ENCODE peak calls at places on chromosomes 11 and 22, in four cellular contexts. Y, Q, W and R are unnamed samples.
A peak's percentile ranks its signal among the peaks of the same experiment; 100 is the strongest.

GRCh38 chr22:17412232-17412631 is 43.0 kb downstream of the CECR2 start:
- DNase-seq in Y (no peak), Q (peak; percentile 16), W (no peak), R (no peak)

GRCh38 chr11:65611028-65611757 is 2.8 kb downstream of the MAP3K11 start:
- DNase-seq in Y (no peak), Q (no peak), W (no peak), R (peak; percentile 90)

GRCh38 chr11:77267910-77268309 is 33.6 kb downstream of the GDPD4 start:
- DNase-seq in W (no peak), Q (no peak), Y (no peak), R (no peak)

GRCh38 chr11:65849771-65850216 is 8.2 kb downstream of the CFL1 start:
- DNase-seq in Y (peak; percentile 51), W (no peak), Q (no peak), R (no peak)

GRCh38 chr11:74162688-74163467 is 7.9 kb downstream of the C2CD3 start:
- DNase-seq in Q (no peak), W (no peak), Y (no peak), R (no peak)

GRCh38 chr22:46262449-46263207 is 515 bp downstream of the PKDREJ start:
- DNase-seq in W (no peak), Q (no peak), Y (no peak), R (peak; percentile 53)

GRCh38 chr11:119048644-119049043 is 8.4 kb downstream of the HYOU1 start:
- DNase-seq in Q (no peak), W (no peak), Y (no peak), R (no peak)

GRCh38 chr22:19109198-19110063 is 12.8 kb downstream of the DGCR2 start:
- DNase-seq in W (no peak), Y (no peak), Q (no peak), R (peak; percentile 28)

GRCh38 chr11:44617671-44618461 is 52.4 kb downstream of the CD82 start:
- DNase-seq in Y (peak; percentile 48), W (no peak), Q (no peak), R (no peak)

GRCh38 chr11:122199661-122200060 is 83.6 kb upstream of the BLID start:
- DNase-seq in Y (no peak), W (no peak), Q (no peak), R (peak; percentile 86)

GRCh38 chr11:61854966-61855714 is 27.0 kb downstream of the FADS2 start:
- DNase-seq in Q (no peak), W (no peak), Y (peak; percentile 46), R (no peak)

GRCh38 chr11:112157274-112157766 is 6.6 kb downstream of the IL18 start:
- DNase-seq in W (no peak), Y (peak; percentile 74), Q (no peak), R (peak; percentile 82)

GRCh38 chr11:27839226-27839913 is 139.1 kb upstream of the BDNF start:
- DNase-seq in W (no peak), Y (no peak), Q (no peak), R (peak; percentile 29)

GRCh38 chr11:94417386-94417987 is 16.3 kb upstream of the GPR83 start:
- DNase-seq in Q (peak; percentile 31), W (peak; percentile 14), Y (no peak), R (peak; percentile 32)

GRCh38 chr22:27853404-27853803 is 51.8 kb upstream of the MN1 start:
- DNase-seq in W (no peak), Q (no peak), Y (no peak), R (no peak)

GRCh38 chr11:44753965-44754645 is 27.3 kb downstream of the TSPAN18 start:
- DNase-seq in Q (no peak), W (no peak), Y (no peak), R (no peak)

GRCh38 chr11:13831707-13832106 is 130.8 kb upstream of the SPON1 start:
- DNase-seq in Y (no peak), W (no peak), Q (peak; percentile 65), R (no peak)

GRCh38 chr11:68843052-68843561 is 1.4 kb upstream of the CPT1A start:
- DNase-seq in W (no peak), Y (no peak), Q (no peak), R (peak; percentile 37)

GRCh38 chr22:36330655-36331305 is 57.0 kb downstream of the MYH9 start:
- DNase-seq in Y (no peak), W (no peak), Q (peak; percentile 15), R (peak; percentile 78)

GRCh38 chr11:6614446-6614845 is 2.4 kb upstream of the TAF10 start:
- DNase-seq in Y (no peak), W (no peak), Q (no peak), R (no peak)

GRCh38 chr11:117002639-117003305 is 95.5 kb downstream of the SIK3 start:
- DNase-seq in Y (no peak), W (no peak), Q (no peak), R (no peak)

GRCh38 chr22:45090364-45090960 is 73.3 kb upstream of the NUP50 start:
- DNase-seq in Y (no peak), W (no peak), Q (no peak), R (no peak)

GRCh38 chr11:3605279-3605662 is 36.5 kb downstream of the ART5 start:
- DNase-seq in Y (no peak), W (no peak), Q (no peak), R (no peak)

GRCh38 chr11:82889133-82890001 is 10.9 kb downstream of the PRCP start:
- DNase-seq in Q (no peak), W (no peak), Y (no peak), R (peak; percentile 96)

GRCh38 chr11:7571640-7572000 is 57.8 kb downstream of the PPFIBP2 start:
- DNase-seq in W (peak; percentile 29), Q (peak; percentile 6), Y (no peak), R (peak; percentile 78)

GRCh38 chr11:71482216-71482615 is 29.2 kb downstream of the NADSYN1 start:
- DNase-seq in W (no peak), Q (no peak), Y (no peak), R (no peak)

GRCh38 chr11:64141081-64141783 is 24.7 kb downstream of the MACROD1 start:
- DNase-seq in W (no peak), Y (no peak), Q (no peak), R (no peak)

GRCh38 chr11:32435511-32435946 is at the start of gene WT1:
- DNase-seq in W (no peak), Y (no peak), Q (no peak), R (no peak)

GRCh38 chr11:78338138-78338537 is 79.5 kb downstream of the GAB2 start:
- DNase-seq in Q (no peak), Y (no peak), W (no peak), R (no peak)

GRCh38 chr22:25028841-25029141 is 76.3 kb downstream of the KIAA1671 start:
- DNase-seq in Y (no peak), Q (no peak), W (no peak), R (no peak)

GRCh38 chr11:15667127-15667725 is 552.5 kb downstream of the INSC start:
- DNase-seq in Y (no peak), W (no peak), Q (no peak), R (no peak)

GRCh38 chr11:65964906-65965305 is 3.4 kb downstream of the SART1 start:
- DNase-seq in Y (no peak), Q (no peak), W (no peak), R (no peak)

GRCh38 chr11:32210601-32211000 is 119.7 kb downstream of the RCN1 start:
- DNase-seq in Y (no peak), Q (no peak), W (no peak), R (no peak)

GRCh38 chr22:30910358-30910757 is 58.2 kb downstream of the MORC2 start:
- DNase-seq in Q (no peak), Y (no peak), W (no peak), R (no peak)

GRCh38 chr11:110317516-110317932 is 21.1 kb upstream of the RDX start:
- DNase-seq in W (peak; percentile 95), Q (no peak), Y (no peak), R (peak; percentile 98)

GRCh38 chr22:35219012-35219411 is 38.3 kb upstream of the HMGXB4 start:
- DNase-seq in W (no peak), Y (no peak), Q (no peak), R (no peak)

GRCh38 chr22:35399114-35399677 is 744 bp upstream of the MCM5 start:
- DNase-seq in W (no peak), Y (no peak), Q (no peak), R (no peak)

GRCh38 chr22:28027453-28028448 is 108.7 kb upstream of the PITPNB start:
- DNase-seq in W (no peak), Y (no peak), Q (no peak), R (peak; percentile 23)

GRCh38 chr11:109853156-109853776 is 239.9 kb upstream of the ZC3H12C start:
- DNase-seq in Q (no peak), Y (no peak), W (peak; percentile 7), R (peak; percentile 90)